ENCODE peak calls at places on chromosomes 12 and 14, in four cellular contexts. F is suprapubic skin; C is lower leg skin; H is CD8-positive, alpha-beta T cell. M is an unnamed sample.
A peak's percentile ranks its signal among the peaks of the same experiment; 100 is the strongest.

GRCh38 chr14:106044949-106045596 is 518.7 kb downstream of the TMEM121 start:
- DNase-seq in F (no peak), C (no peak), H (peak; percentile 85), M (no peak)

GRCh38 chr14:67167420-67168109 is 21.7 kb upstream of the GARIN2 start:
- DNase-seq in F (no peak), C (no peak), H (no peak), M (no peak)

GRCh38 chr14:51182166-51182565 is 57.9 kb upstream of the TMX1 start:
- DNase-seq in F (no peak), C (no peak), H (no peak), M (no peak)

GRCh38 chr14:47044841-47045240 is 393.3 kb upstream of the RPL10L start:
- DNase-seq in F (no peak), C (no peak), H (no peak), M (no peak)

GRCh38 chr12:21675096-21675495 is 17.5 kb upstream of the LDHB start:
- DNase-seq in F (no peak), C (no peak), H (no peak), M (no peak)

GRCh38 chr14:62103497-62103896 is 341.3 kb downstream of the SNAPC1 start:
- DNase-seq in F (no peak), C (no peak), H (no peak), M (no peak)

GRCh38 chr12:4780624-4781023 is 60.4 kb downstream of the GALNT8 start:
- DNase-seq in F (no peak), C (peak; percentile 56), H (no peak), M (no peak)

GRCh38 chr12:3049176-3049575 is 28.0 kb upstream of the TSPAN9 start:
- DNase-seq in F (no peak), C (no peak), H (no peak), M (no peak)

GRCh38 chr12:82383930-82384513 is 25.7 kb downstream of the METTL25 start:
- DNase-seq in F (no peak), C (no peak), H (no peak), M (no peak)

GRCh38 chr12:52629251-52630103 is 11.1 kb upstream of the KRT73 start:
- DNase-seq in F (peak; percentile 60), C (no peak), H (no peak), M (no peak)

GRCh38 chr14:92607702-92608429 is 94.3 kb downstream of the RIN3 start:
- DNase-seq in F (no peak), C (no peak), H (no peak), M (no peak)

GRCh38 chr14:68810173-68811153 is 17.6 kb upstream of the ZFP36L1 start:
- DNase-seq in F (no peak), C (no peak), H (no peak), M (no peak)

GRCh38 chr14:93733646-93734045 is 54.6 kb downstream of the PRIMA1 start:
- DNase-seq in F (no peak), C (no peak), H (no peak), M (no peak)

GRCh38 chr12:132180648-132181546 is 36.6 kb downstream of the NOC4L start:
- DNase-seq in F (no peak), C (no peak), H (no peak), M (no peak)

GRCh38 chr12:3042394-3042793 is 34.8 kb upstream of the TSPAN9 start:
- DNase-seq in F (no peak), C (no peak), H (no peak), M (no peak)

GRCh38 chr12:114414031-114414865 is 8.3 kb upstream of the TBX5 start:
- DNase-seq in F (no peak), C (no peak), H (no peak), M (no peak)

GRCh38 chr12:59067068-59067467 is 146.8 kb upstream of the LRIG3 start:
- DNase-seq in F (no peak), C (no peak), H (no peak), M (no peak)

GRCh38 chr12:94676011-94676709 is 25.8 kb upstream of the TMCC3 start:
- DNase-seq in F (no peak), C (peak; percentile 61), H (peak; percentile 35), M (peak; percentile 37)

GRCh38 chr14:69247691-69248440 is 12.1 kb upstream of the GALNT16 start:
- DNase-seq in F (no peak), C (peak; percentile 67), H (no peak), M (no peak)

GRCh38 chr14:85917631-85918030 is 387.7 kb downstream of the FLRT2 start:
- DNase-seq in F (no peak), C (no peak), H (no peak), M (no peak)

GRCh38 chr14:93005135-93005813 is 82.3 kb downstream of the CHGA start:
- DNase-seq in F (no peak), C (no peak), H (no peak), M (no peak)

GRCh38 chr12:26368331-26368730 is 173.0 kb downstream of the SSPN start:
- DNase-seq in F (no peak), C (no peak), H (no peak), M (no peak)

GRCh38 chr12:53115891-53116675 is 12.8 kb downstream of the SOAT2 start:
- DNase-seq in F (peak; percentile 53), C (no peak), H (no peak), M (no peak)

GRCh38 chr12:6145584-6145983 is 21.1 kb upstream of the VWF start:
- DNase-seq in F (no peak), C (no peak), H (no peak), M (no peak)

GRCh38 chr12:112962561-112962960 is 15.8 kb upstream of the OAS2 start:
- DNase-seq in F (no peak), C (no peak), H (no peak), M (no peak)

GRCh38 chr14:101707285-101707842 is 54.1 kb upstream of the PPP2R5C start:
- DNase-seq in F (no peak), C (peak; percentile 64), H (peak; percentile 74), M (no peak)

GRCh38 chr14:33786091-33786825 is 164.6 kb downstream of the EGLN3 start:
- DNase-seq in F (no peak), C (no peak), H (no peak), M (no peak)

GRCh38 chr14:103729496-103730448 is 14.2 kb downstream of the ZFYVE21 start:
- DNase-seq in F (no peak), C (no peak), H (no peak), M (no peak)

GRCh38 chr14:92986254-92987147 is 63.6 kb downstream of the CHGA start:
- DNase-seq in F (no peak), C (no peak), H (no peak), M (no peak)

GRCh38 chr12:101697930-101698781 is 716 bp downstream of the CHPT1 start:
- DNase-seq in F (peak; percentile 85), C (peak; percentile 40), H (no peak), M (no peak)

GRCh38 chr14:64745511-64746041 is 41.4 kb downstream of the PLEKHG3 start:
- DNase-seq in F (no peak), C (no peak), H (no peak), M (no peak)
- TF ChIP-seq CTCF in F (no peak), C (no peak), H (no peak), M (no peak)

GRCh38 chr12:109899783-109900751 is at the start of gene TCHP:
- DNase-seq in F (peak; percentile 90), C (peak; percentile 85), H (peak; percentile 76), M (peak; percentile 44)
- TF ChIP-seq CTCF in F (peak; percentile 20), C (no peak), H (no peak), M (no peak)

GRCh38 chr14:35404496-35405303 is at the start of gene NFKBIA:
- DNase-seq in F (peak; percentile 96), C (peak; percentile 89), H (peak; percentile 92), M (peak; percentile 72)
- TF ChIP-seq CTCF in F (peak; percentile 35), C (no peak), H (no peak), M (no peak)

DNA sequence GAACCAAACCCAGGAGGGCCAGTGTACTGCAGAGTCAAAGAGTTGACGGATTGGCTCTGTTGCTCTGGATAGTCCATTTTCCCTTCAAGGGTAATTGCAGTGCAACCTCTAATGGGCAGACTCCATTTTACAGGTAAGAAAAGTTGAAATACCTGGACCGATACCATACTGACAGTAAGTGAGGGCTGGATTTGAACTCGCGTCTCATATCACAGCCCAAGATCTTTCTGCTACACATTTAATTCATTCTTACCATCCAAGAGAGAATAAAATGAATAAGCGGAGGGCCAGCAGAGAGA is 356 bp upstream of the ZC3H14 start:
- DNase-seq in F (no peak), C (no peak), H (no peak), M (no peak)
- TF ChIP-seq CTCF in F (no peak), C (no peak), H (no peak), M (no peak)

DNA sequence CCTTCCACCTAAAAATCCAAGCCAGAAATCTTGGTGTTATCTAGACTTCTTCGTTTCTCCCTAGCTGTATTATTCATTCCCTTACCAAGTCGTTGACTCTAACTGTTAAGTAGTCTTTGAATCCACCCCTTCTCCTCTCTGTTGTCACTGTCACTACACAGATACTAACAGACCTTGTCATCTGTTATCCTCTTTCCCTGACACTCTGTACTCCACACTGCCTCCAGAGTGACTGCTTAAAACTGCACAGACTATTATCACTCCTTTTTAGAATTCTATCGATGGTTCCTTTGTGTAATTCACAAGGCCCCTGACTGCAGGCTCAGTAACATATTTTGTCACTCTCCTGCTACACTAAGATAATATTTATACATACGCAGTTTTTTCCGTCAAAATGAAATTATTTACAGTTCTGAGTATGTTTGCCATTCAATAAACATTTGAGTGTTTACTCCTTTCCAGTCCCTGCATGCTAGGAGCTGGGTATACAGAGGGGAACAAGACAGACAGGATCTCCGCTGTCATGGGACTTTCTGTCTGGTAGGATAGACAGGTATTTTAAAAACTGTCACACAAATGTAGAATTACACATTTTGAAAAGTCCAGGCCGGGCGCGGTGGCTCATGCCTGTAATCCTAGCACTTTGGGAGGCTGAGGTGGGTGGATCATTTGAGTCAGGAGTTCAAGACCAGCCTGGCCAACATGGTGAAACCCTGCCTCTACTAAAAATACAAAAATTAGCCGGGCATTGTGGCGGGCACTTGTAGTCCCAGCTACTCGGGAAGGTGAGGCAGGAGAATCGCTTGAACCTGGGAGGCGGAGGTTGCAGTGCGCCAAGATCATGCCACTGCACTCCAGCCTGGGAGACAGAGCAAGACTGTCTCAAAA is 3.8 kb downstream of the MARS1 start:
- DNase-seq in F (no peak), C (no peak), H (no peak), M (no peak)
- TF ChIP-seq CTCF in F (no peak), C (no peak), H (no peak), M (no peak)

GRCh38 chr12:96890331-96890730 is 16.7 kb upstream of the NEDD1 start:
- DNase-seq in F (no peak), C (no peak), H (no peak), M (no peak)
- TF ChIP-seq CTCF in F (no peak), C (no peak), H (no peak), M (no peak)